ENCODE peak calls at places on chromosomes 12 and 14, in five cellular contexts. I is psoas muscle, E is dermis blood vessel endothelial cell, K is retinal pigment epithelial cell, Q is mesothelial cell of epicardium. P is an unnamed sample.

GRCh38 chr12:75488553-75488952 is 8.0 kb downstream of the GLIPR1 start:
- DNase-seq in Q (no peak), E (peak; percentile 30), K (no peak), I (no peak), P (no peak)

GRCh38 chr12:123089631-123090353 is 61.1 kb downstream of the PITPNM2 start:
- DNase-seq in Q (no peak), E (peak; percentile 87), K (peak; percentile 40), I (no peak), P (peak; percentile 85)

GRCh38 chr14:51581017-51581881 is 70.5 kb upstream of the FRMD6 start:
- DNase-seq in E (peak; percentile 38), Q (no peak), K (no peak), I (no peak), P (no peak)

GRCh38 chr14:99889268-99889667 is 96.1 kb downstream of the EML1 start:
- DNase-seq in I (no peak), E (no peak), K (no peak), Q (no peak), P (no peak)

GRCh38 chr14:34450958-34451357 is 11.1 kb downstream of the SPTSSA start:
- DNase-seq in I (no peak), Q (no peak), E (peak; percentile 55), K (no peak), P (no peak)

GRCh38 chr14:100873083-100873482 is 30.4 kb downstream of the RTL1 start:
- DNase-seq in Q (no peak), E (no peak), K (no peak), I (no peak), P (no peak)

GRCh38 chr14:90815817-90816662 is at the start of gene TTC7B:
- DNase-seq in E (peak; percentile 58), I (peak; percentile 57), Q (peak; percentile 40), K (no peak), P (no peak)

GRCh38 chr14:36068777-36069534 is 107.6 kb downstream of the PTCSC3 start:
- DNase-seq in Q (no peak), K (peak; percentile 86), I (no peak), E (no peak), P (peak; percentile 76)

GRCh38 chr14:77498120-77498979 is at the start of gene ISM2:
- DNase-seq in E (peak; percentile 50), Q (no peak), I (no peak), K (no peak), P (no peak)

GRCh38 chr12:123119808-123120207 is 31.1 kb downstream of the PITPNM2 start:
- DNase-seq in K (no peak), Q (no peak), E (no peak), I (no peak), P (no peak)

GRCh38 chr14:50947446-50947845 is 3.2 kb upstream of the PYGL start:
- DNase-seq in E (no peak), K (no peak), Q (no peak), I (no peak), P (no peak)

GRCh38 chr12:112937741-112938719 is at the start of gene OAS3:
- DNase-seq in Q (no peak), E (peak; percentile 64), K (peak; percentile 8), I (peak; percentile 89), P (no peak)

GRCh38 chr14:36365766-36366165 is 45.3 kb upstream of the MBIP start:
- DNase-seq in K (no peak), E (no peak), I (no peak), Q (no peak), P (no peak)

GRCh38 chr12:77845831-77846230 is 15.1 kb downstream of the NAV3 start:
- DNase-seq in I (no peak), K (peak; percentile 40), Q (no peak), E (peak; percentile 77), P (no peak)

GRCh38 chr12:84599539-84599938 is 313.1 kb downstream of the SLC6A15 start:
- DNase-seq in K (peak; percentile 55), Q (no peak), I (no peak), E (no peak), P (no peak)

GRCh38 chr14:99879401-99880295 is 86.4 kb downstream of the EML1 start:
- DNase-seq in Q (no peak), E (no peak), K (peak; percentile 55), I (no peak), P (peak; percentile 40)

GRCh38 chr14:94051115-94051514 is 25.0 kb downstream of the OTUB2 start:
- DNase-seq in Q (no peak), K (no peak), I (no peak), E (peak; percentile 67), P (peak; percentile 15)

GRCh38 chr12:50764861-50765324 is 992 bp downstream of the ATF1 start:
- DNase-seq in K (no peak), I (no peak), Q (peak; percentile 23), E (peak; percentile 53), P (no peak)

GRCh38 chr12:53603196-53603595 is 23.0 kb downstream of the ATF7 start:
- DNase-seq in I (no peak), Q (no peak), E (peak; percentile 44), K (no peak), P (no peak)

GRCh38 chr12:116604883-116605641 is 45.9 kb downstream of the MAP1LC3B2 start:
- DNase-seq in I (no peak), K (no peak), E (no peak), Q (no peak), P (no peak)

GRCh38 chr12:105401198-105401597 is 70.7 kb downstream of the C12orf75 start:
- DNase-seq in Q (no peak), E (no peak), K (no peak), I (no peak), P (no peak)

GRCh38 chr12:57164966-57165365 is 17.5 kb upstream of the LRP1-AS start:
- DNase-seq in E (no peak), K (no peak), I (no peak), Q (no peak), P (no peak)

GRCh38 chr14:81269100-81269978 is 48.6 kb upstream of the GTF2A1 start:
- DNase-seq in Q (no peak), K (peak; percentile 36), I (no peak), E (peak; percentile 76), P (peak; percentile 61)

P was measured in epithelial cell of proximal tubule.